ENCODE peak calls at places on chromosome 21, in seven cellular contexts. Y is activated CD8-positive, alpha-beta memory T cell treated with anti-CD3 and anti-CD28 coated beads, Interleukin-2, amount 50 U/mL, for 4 hours; J is lower leg skin; P is heart right ventricle; G is cardiac muscle cell; Q is adipocyte; M is hepatic stellate cell. H is an unnamed sample.

GRCh38 chr21:35963920-35964451 is 96.3 kb downstream of the SETD4 start:
- DNase-seq in Y (no peak), J (no peak), P (no peak), G (peak), Q (no peak), M (no peak), H (no peak)

GRCh38 chr21:34131586-34131985 is 58.2 kb downstream of the MRPS6 start:
- DNase-seq in Y (no peak), J (no peak), P (no peak), G (no peak), Q (no peak), M (no peak), H (no peak)

GRCh38 chr21:33088384-33088783 is 18.4 kb downstream of the OLIG1 start:
- DNase-seq in Y (no peak), J (peak), P (no peak), G (no peak), Q (no peak), M (no peak), H (no peak)

GRCh38 chr21:46127239-46128105 is 27.9 kb downstream of the FTCD start:
- DNase-seq in Y (peak), J (peak), P (peak), G (no peak), Q (no peak), M (no peak), H (no peak)

GRCh38 chr21:44401386-44402160 is 48.2 kb downstream of the TRPM2 start:
- DNase-seq in Y (no peak), J (peak), P (no peak), G (no peak), Q (no peak), M (no peak), H (no peak)

GRCh38 chr21:29989634-29990234 is 49.9 kb upstream of the GRIK1 start:
- DNase-seq in Y (no peak), J (no peak), P (no peak), G (no peak), Q (no peak), M (no peak), H (no peak)

GRCh38 chr21:20329636-20330035 is 668.6 kb upstream of the NCAM2 start:
- DNase-seq in Y (no peak), J (no peak), P (no peak), G (no peak), Q (no peak), M (no peak), H (no peak)

GRCh38 chr21:38984982-38985422 is 179.3 kb downstream of the ETS2 start:
- DNase-seq in Y (no peak), J (no peak), P (no peak), G (peak), Q (peak), M (peak), H (no peak)

GRCh38 chr21:44497641-44498243 is 42.3 kb downstream of the KRTAP10-1 start:
- DNase-seq in Y (no peak), J (no peak), P (no peak), G (peak), Q (peak), M (no peak), H (no peak)

GRCh38 chr21:32403201-32403701 is 9.3 kb upstream of the EVA1C start:
- DNase-seq in Y (peak), J (no peak), P (peak), G (peak), Q (peak), M (peak), H (peak)

GRCh38 chr21:42724226-42724920 is 71.0 kb downstream of the PDE9A start:
- DNase-seq in Y (no peak), J (peak), P (no peak), G (peak), Q (peak), M (peak), H (peak)

GRCh38 chr21:34836103-34836932 is 167.5 kb downstream of the CLIC6 start:
- DNase-seq in Y (peak), J (peak), P (no peak), G (peak), Q (peak), M (peak), H (peak)

GRCh38 chr21:37582613-37583012 is 216.0 kb downstream of the DYRK1A start:
- DNase-seq in Y (no peak), J (no peak), P (no peak), G (peak), Q (peak), M (peak), H (peak)

GRCh38 chr21:33256019-33256418 is 10.1 kb upstream of the IL10RB start:
- DNase-seq in Y (no peak), J (no peak), P (no peak), G (no peak), Q (no peak), M (no peak), H (no peak)